ENCODE peak calls at places on chromosomes 2 and 18, in ten cellular contexts. T, W, J, N, C, M, E, Q, R and S are unnamed samples.

GRCh38 chr2:16154501-16155280 is 214.3 kb downstream of the MYCN start:
- DNase-seq in T (no peak), W (no peak), J (no peak), N (no peak), C (no peak), M (peak), E (no peak), Q (no peak), R (no peak), S (no peak)

GRCh38 chr2:234971494-234971893 is 19.7 kb downstream of the SH3BP4 start:
- DNase-seq in T (no peak), W (no peak), J (no peak), N (no peak), C (no peak), M (no peak), E (no peak), Q (no peak), R (no peak), S (no peak)

GRCh38 chr2:197517150-197517549 is 1.3 kb downstream of the MOB4 start:
- DNase-seq in T (no peak), W (no peak), J (no peak), N (no peak), C (no peak), M (no peak), E (no peak), Q (no peak), R (no peak), S (no peak)

GRCh38 chr2:151183072-151183580 is 78.5 kb downstream of the RBM43 start:
- DNase-seq in T (no peak), W (no peak), J (no peak), N (no peak), C (no peak), M (no peak), E (no peak), Q (no peak), R (no peak), S (no peak)

GRCh38 chr18:8724452-8724851 is 19.1 kb downstream of the MTCL1 start:
- DNase-seq in T (no peak), W (peak), J (peak), N (no peak), C (peak), M (no peak), E (no peak), Q (no peak), R (no peak), S (no peak)

GRCh38 chr2:17515652-17516051 is 2.6 kb downstream of the RAD51AP2 start:
- DNase-seq in T (no peak), W (no peak), J (no peak), N (no peak), C (no peak), M (no peak), E (no peak), Q (no peak), R (no peak), S (no peak)

GRCh38 chr18:55515946-55516710 is 71.9 kb downstream of the TCF4 start:
- DNase-seq in T (no peak), W (no peak), J (no peak), N (no peak), C (no peak), M (no peak), E (no peak), Q (no peak), R (no peak), S (no peak)

GRCh38 chr2:73291093-73291460 is 2.3 kb downstream of the EGR4 start:
- DNase-seq in T (peak), W (no peak), J (peak), N (no peak), C (peak), M (no peak), E (peak), Q (peak), R (peak), S (peak)

GRCh38 chr2:186486651-186487647 is 889 bp downstream of the ZC3H15 start:
- DNase-seq in T (no peak), W (peak), J (no peak), N (no peak), C (no peak), M (no peak), E (no peak), Q (no peak), R (no peak), S (peak)

GRCh38 chr2:219119422-219120043 is 41.1 kb downstream of the NHEJ1 start:
- DNase-seq in T (peak), W (no peak), J (peak), N (no peak), C (peak), M (no peak), E (peak), Q (no peak), R (peak), S (peak)

GRCh38 chr18:58515175-58515574 is 113.7 kb downstream of the ALPK2 start:
- DNase-seq in T (no peak), W (no peak), J (no peak), N (no peak), C (no peak), M (no peak), E (no peak), Q (no peak), R (no peak), S (no peak)

GRCh38 chr18:5073026-5073944 is 123.8 kb downstream of the AKAIN1 start:
- DNase-seq in T (peak), W (no peak), J (peak), N (no peak), C (peak), M (no peak), E (no peak), Q (peak), R (peak), S (peak)

GRCh38 chr2:218046234-218046633 is 22.8 kb upstream of the RUFY4 start:
- DNase-seq in T (no peak), W (no peak), J (no peak), N (no peak), C (no peak), M (no peak), E (no peak), Q (no peak), R (no peak), S (no peak)

GRCh38 chr2:42217914-42218313 is 48.8 kb downstream of the EML4 start:
- DNase-seq in T (no peak), W (no peak), J (no peak), N (no peak), C (no peak), M (no peak), E (no peak), Q (no peak), R (no peak), S (no peak)

GRCh38 chr2:165877565-165878550 is 75.7 kb downstream of the TTC21B start:
- DNase-seq in T (peak), W (no peak), J (no peak), N (no peak), C (no peak), M (no peak), E (no peak), Q (no peak), R (no peak), S (no peak)

GRCh38 chr2:36459725-36460137 is 104.2 kb downstream of the CRIM1 start:
- DNase-seq in T (no peak), W (no peak), J (peak), N (no peak), C (peak), M (no peak), E (no peak), Q (no peak), R (no peak), S (peak)